ENCODE peak calls at places on chromosomes 3 and 15, in seven cellular contexts. One of them, this sample, is unnamed.

GRCh38 chr3:73143821-73144237 is 82.4 kb downstream of the EBLN2 start:
- DNase-seq in heart right ventricle: no peak
- DNase-seq in SJSA1: no peak
- DNase-seq in aorta: no peak
- DNase-seq in caudate nucleus: no peak
- DNase-seq in OCI-LY7: no peak
- DNase-seq in AG04450: no peak
- DNase-seq in this sample: no peak

GRCh38 chr15:47394410-47394809 is 322.9 kb upstream of the SEMA6D start:
- DNase-seq in heart right ventricle: no peak
- DNase-seq in SJSA1: no peak
- DNase-seq in aorta: no peak
- DNase-seq in caudate nucleus: no peak
- DNase-seq in OCI-LY7: no peak
- DNase-seq in AG04450: no peak
- DNase-seq in this sample: no peak

GRCh38 chr3:108008931-108009635 is 81.7 kb downstream of the CD47 start:
- DNase-seq in heart right ventricle: no peak
- DNase-seq in SJSA1: peak
- DNase-seq in aorta: no peak
- DNase-seq in caudate nucleus: no peak
- DNase-seq in OCI-LY7: no peak
- DNase-seq in AG04450: peak
- DNase-seq in this sample: no peak

GRCh38 chr15:31147943-31148621 is 46.6 kb upstream of the TRPM1 start:
- DNase-seq in heart right ventricle: no peak
- DNase-seq in SJSA1: no peak
- DNase-seq in aorta: no peak
- DNase-seq in caudate nucleus: no peak
- DNase-seq in OCI-LY7: no peak
- DNase-seq in AG04450: no peak
- DNase-seq in this sample: peak

GRCh38 chr3:27729748-27730611 is 7.9 kb upstream of the EOMES start:
- DNase-seq in heart right ventricle: no peak
- DNase-seq in SJSA1: no peak
- DNase-seq in aorta: no peak
- DNase-seq in caudate nucleus: no peak
- DNase-seq in OCI-LY7: no peak
- DNase-seq in AG04450: no peak
- DNase-seq in this sample: no peak

GRCh38 chr3:170978335-170978745 is 48.2 kb downstream of the SLC2A2 start:
- DNase-seq in heart right ventricle: no peak
- DNase-seq in SJSA1: no peak
- DNase-seq in aorta: no peak
- DNase-seq in caudate nucleus: no peak
- DNase-seq in OCI-LY7: no peak
- DNase-seq in AG04450: no peak
- DNase-seq in this sample: no peak

GRCh38 chr15:31228980-31229826 is 97.4 kb upstream of the KLF13 start:
- DNase-seq in heart right ventricle: no peak
- DNase-seq in SJSA1: no peak
- DNase-seq in aorta: no peak
- DNase-seq in caudate nucleus: no peak
- DNase-seq in OCI-LY7: peak
- DNase-seq in AG04450: no peak
- DNase-seq in this sample: peak

GRCh38 chr3:67324554-67324953 is 326.4 kb downstream of the KBTBD8 start:
- DNase-seq in heart right ventricle: no peak
- DNase-seq in SJSA1: no peak
- DNase-seq in aorta: no peak
- DNase-seq in caudate nucleus: no peak
- DNase-seq in OCI-LY7: no peak
- DNase-seq in AG04450: no peak
- DNase-seq in this sample: no peak

GRCh38 chr3:38989932-38990510 is 61.7 kb downstream of the SCN11A start:
- DNase-seq in heart right ventricle: no peak
- DNase-seq in SJSA1: no peak
- DNase-seq in aorta: no peak
- DNase-seq in caudate nucleus: no peak
- DNase-seq in OCI-LY7: no peak
- DNase-seq in AG04450: no peak
- DNase-seq in this sample: no peak

GRCh38 chr3:136751259-136752045 is 726 bp downstream of the STAG1 start:
- DNase-seq in heart right ventricle: peak
- DNase-seq in SJSA1: peak
- DNase-seq in aorta: peak
- DNase-seq in caudate nucleus: peak
- DNase-seq in OCI-LY7: peak
- DNase-seq in AG04450: peak
- DNase-seq in this sample: peak

GRCh38 chr15:29613951-29614382 is 208.3 kb downstream of the TJP1 start:
- DNase-seq in heart right ventricle: no peak
- DNase-seq in SJSA1: no peak
- DNase-seq in aorta: no peak
- DNase-seq in caudate nucleus: no peak
- DNase-seq in OCI-LY7: no peak
- DNase-seq in AG04450: no peak
- DNase-seq in this sample: no peak

GRCh38 chr15:77354064-77354463 is 65.8 kb downstream of the PEAK1 start:
- DNase-seq in heart right ventricle: no peak
- DNase-seq in SJSA1: no peak
- DNase-seq in aorta: no peak
- DNase-seq in caudate nucleus: no peak
- DNase-seq in OCI-LY7: no peak
- DNase-seq in AG04450: no peak
- DNase-seq in this sample: no peak

GRCh38 chr3:69300296-69300695 is 85.6 kb downstream of the FRMD4B start:
- DNase-seq in heart right ventricle: no peak
- DNase-seq in SJSA1: no peak
- DNase-seq in aorta: no peak
- DNase-seq in caudate nucleus: no peak
- DNase-seq in OCI-LY7: no peak
- DNase-seq in AG04450: no peak
- DNase-seq in this sample: no peak

GRCh38 chr3:16227566-16227965 is 37.2 kb downstream of the DPH3 start:
- DNase-seq in heart right ventricle: no peak
- DNase-seq in SJSA1: no peak
- DNase-seq in aorta: no peak
- DNase-seq in caudate nucleus: no peak
- DNase-seq in OCI-LY7: no peak
- DNase-seq in AG04450: no peak
- DNase-seq in this sample: no peak

GRCh38 chr15:38036790-38037338 is 102.4 kb downstream of the TMCO5A start:
- DNase-seq in heart right ventricle: no peak
- DNase-seq in SJSA1: no peak
- DNase-seq in aorta: no peak
- DNase-seq in caudate nucleus: no peak
- DNase-seq in OCI-LY7: no peak
- DNase-seq in AG04450: no peak
- DNase-seq in this sample: no peak

GRCh38 chr15:38035701-38036100 is 101.3 kb downstream of the TMCO5A start:
- DNase-seq in heart right ventricle: no peak
- DNase-seq in SJSA1: no peak
- DNase-seq in aorta: no peak
- DNase-seq in caudate nucleus: no peak
- DNase-seq in OCI-LY7: no peak
- DNase-seq in AG04450: no peak
- DNase-seq in this sample: no peak

GRCh38 chr15:38041576-38041975 is 107.1 kb downstream of the TMCO5A start:
- DNase-seq in heart right ventricle: no peak
- DNase-seq in SJSA1: no peak
- DNase-seq in aorta: no peak
- DNase-seq in caudate nucleus: no peak
- DNase-seq in OCI-LY7: no peak
- DNase-seq in AG04450: no peak
- DNase-seq in this sample: no peak

GRCh38 chr15:38040615-38041014 is 106.2 kb downstream of the TMCO5A start:
- DNase-seq in heart right ventricle: no peak
- DNase-seq in SJSA1: no peak
- DNase-seq in aorta: no peak
- DNase-seq in caudate nucleus: no peak
- DNase-seq in OCI-LY7: no peak
- DNase-seq in AG04450: no peak
- DNase-seq in this sample: no peak

DNA sequence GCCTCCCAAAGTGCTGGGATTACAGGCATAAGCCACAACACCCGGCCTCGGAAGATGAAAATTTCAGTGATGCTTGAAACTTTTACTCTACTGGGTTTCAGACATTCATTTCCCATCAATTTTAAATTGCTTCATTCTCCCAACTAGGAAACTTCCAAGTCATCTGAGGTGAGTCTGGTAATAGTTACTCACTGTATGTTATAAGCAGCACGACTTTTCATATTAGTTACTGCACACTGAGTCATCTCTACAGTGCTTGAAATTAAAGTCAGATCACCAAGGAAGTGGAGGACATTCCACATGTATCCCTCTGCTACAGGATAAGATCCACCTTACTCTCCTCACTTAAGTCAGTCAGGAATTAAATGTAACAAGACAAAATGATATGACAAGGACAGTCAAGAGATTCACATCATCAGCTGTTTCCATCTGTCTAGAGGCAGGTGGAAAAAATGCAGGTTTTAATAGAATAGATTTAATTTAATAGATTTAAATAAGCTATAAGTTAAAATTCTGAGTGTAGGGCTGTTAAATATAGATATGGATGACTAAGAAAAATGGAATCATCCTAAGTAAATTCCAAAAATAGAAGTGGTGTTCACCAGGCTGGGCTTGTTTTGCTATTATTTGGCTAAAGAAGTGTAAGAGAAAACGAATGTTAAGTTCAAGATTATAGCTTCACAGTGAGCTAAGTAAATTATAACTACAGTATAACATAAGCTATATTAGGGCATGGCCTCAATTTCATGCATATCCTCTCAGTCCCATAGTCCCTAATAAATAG is 104.4 kb downstream of the TMCO5A start:
- DNase-seq in heart right ventricle: no peak
- DNase-seq in SJSA1: no peak
- DNase-seq in aorta: no peak
- DNase-seq in caudate nucleus: no peak
- DNase-seq in OCI-LY7: no peak
- DNase-seq in AG04450: peak
- DNase-seq in this sample: no peak
- H3K27ac ChIP-seq in heart right ventricle: no peak
- H3K27ac ChIP-seq in SJSA1: peak
- H3K27ac ChIP-seq in aorta: no peak
- H3K27ac ChIP-seq in caudate nucleus: no peak
- H3K27ac ChIP-seq in OCI-LY7: no peak
- H3K27ac ChIP-seq in AG04450: no peak
- H3K27ac ChIP-seq in this sample: no peak

GRCh38 chr3:63864008-63864871 is 573 bp downstream of the ATXN7 start:
- DNase-seq in heart right ventricle: peak
- DNase-seq in SJSA1: peak
- DNase-seq in aorta: peak
- DNase-seq in caudate nucleus: no peak
- DNase-seq in OCI-LY7: peak
- DNase-seq in AG04450: no peak
- DNase-seq in this sample: peak
- H3K27ac ChIP-seq in heart right ventricle: peak
- H3K27ac ChIP-seq in SJSA1: peak
- H3K27ac ChIP-seq in aorta: peak
- H3K27ac ChIP-seq in caudate nucleus: peak
- H3K27ac ChIP-seq in OCI-LY7: peak
- H3K27ac ChIP-seq in AG04450: peak
- H3K27ac ChIP-seq in this sample: peak

GRCh38 chr3:123272547-123272946 is 70.8 kb downstream of the SEC22A start:
- DNase-seq in heart right ventricle: no peak
- DNase-seq in SJSA1: no peak
- DNase-seq in aorta: no peak
- DNase-seq in caudate nucleus: no peak
- DNase-seq in OCI-LY7: no peak
- DNase-seq in AG04450: no peak
- DNase-seq in this sample: no peak
- H3K27ac ChIP-seq in heart right ventricle: no peak
- H3K27ac ChIP-seq in SJSA1: peak
- H3K27ac ChIP-seq in aorta: no peak
- H3K27ac ChIP-seq in caudate nucleus: no peak
- H3K27ac ChIP-seq in OCI-LY7: no peak
- H3K27ac ChIP-seq in AG04450: no peak
- H3K27ac ChIP-seq in this sample: no peak

DNA sequence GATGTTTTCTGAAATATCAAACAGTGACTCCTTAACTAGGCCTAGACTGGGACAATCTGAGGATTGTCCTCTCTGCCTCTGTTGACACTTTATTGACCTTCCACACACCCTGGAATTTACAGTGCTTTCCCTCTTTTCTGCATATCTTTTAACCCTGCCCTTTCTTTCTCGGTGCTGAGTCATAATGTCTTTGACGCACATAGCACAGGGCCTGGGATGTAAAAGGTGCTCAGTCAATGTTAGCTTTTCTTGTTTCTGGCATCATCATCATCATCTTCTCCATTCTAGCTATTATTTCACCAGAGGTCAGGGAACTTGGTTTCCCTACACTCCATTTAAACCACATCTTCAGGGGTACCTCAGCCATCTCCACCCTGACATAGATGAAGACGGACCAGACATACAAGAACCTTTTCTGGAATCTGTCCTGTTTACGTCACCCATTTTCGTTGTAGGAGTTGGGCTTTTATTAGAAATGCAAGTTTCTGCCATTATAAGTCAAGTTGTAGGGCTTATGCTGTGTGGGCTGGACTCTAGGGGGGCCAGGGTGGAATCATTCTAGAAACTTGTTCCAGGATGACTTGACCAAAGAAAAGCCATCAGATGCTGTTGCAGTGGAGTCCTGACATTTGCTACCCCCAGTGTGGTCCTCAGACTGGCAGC is 46.6 kb downstream of the ZBTB38 start:
- DNase-seq in heart right ventricle: no peak
- DNase-seq in SJSA1: no peak
- DNase-seq in aorta: no peak
- DNase-seq in caudate nucleus: no peak
- DNase-seq in OCI-LY7: no peak
- DNase-seq in AG04450: no peak
- DNase-seq in this sample: no peak
- H3K27ac ChIP-seq in heart right ventricle: peak
- H3K27ac ChIP-seq in SJSA1: no peak
- H3K27ac ChIP-seq in aorta: peak
- H3K27ac ChIP-seq in caudate nucleus: peak
- H3K27ac ChIP-seq in OCI-LY7: no peak
- H3K27ac ChIP-seq in AG04450: peak
- H3K27ac ChIP-seq in this sample: peak